ENCODE peak calls at places on chromosomes 1 and 21, in four cellular contexts. X is Panc1, A is A549, P is endodermal cell. H is an unnamed sample. For H3K4me1, the result is how much of the 10 kb centered on the place peaks cover.

GRCh38 chr1:147750618-147751217 is 9.7 kb downstream of the GJA5 start:
- DNase-seq in X (no peak), A (no peak), P (no peak), H (no peak)

GRCh38 chr21:15276243-15276642 is 211.4 kb upstream of the NRIP1 start:
- DNase-seq in X (no peak), A (no peak), P (no peak), H (no peak)

GRCh38 chr1:60222492-60223369 is 149.2 kb upstream of the C1orf87 start:
- DNase-seq in X (no peak), A (no peak), P (no peak), H (no peak)

GRCh38 chr1:169538998-169539871 is 47.0 kb downstream of the F5 start:
- DNase-seq in X (no peak), A (no peak), P (no peak), H (no peak)

GRCh38 chr1:38029725-38030511 is 16.7 kb downstream of the POU3F1 start:
- DNase-seq in X (no peak), A (no peak), P (peak), H (no peak)

GRCh38 chr1:17909634-17910033 is 154.5 kb downstream of the ACTL8 start:
- DNase-seq in X (no peak), A (no peak), P (peak), H (no peak)

GRCh38 chr1:61287014-61287413 is 204.7 kb downstream of the NFIA start:
- DNase-seq in X (no peak), A (no peak), P (no peak), H (no peak)

GRCh38 chr1:39833121-39833520 is 44.5 kb upstream of the BMP8B start:
- DNase-seq in X (no peak), A (no peak), P (no peak), H (no peak)

GRCh38 chr1:6185151-6185550 is 5.0 kb upstream of the CHD5 start:
- DNase-seq in X (no peak), A (no peak), P (no peak), H (no peak)

GRCh38 chr1:30895382-30895941 is 13.1 kb downstream of the SDC3 start:
- DNase-seq in X (no peak), A (no peak), P (no peak), H (no peak)

GRCh38 chr1:109546311-109547109 is 1.9 kb upstream of the GNAI3 start:
- DNase-seq in X (peak), A (peak), P (peak), H (peak)

GRCh38 chr1:150973826-150974579 is 632 bp downstream of the CERS2 start:
- DNase-seq in X (no peak), A (no peak), P (peak), H (peak)

GRCh38 chr1:164773146-164773545 is 214.2 kb downstream of the PBX1 start:
- DNase-seq in X (no peak), A (no peak), P (no peak), H (no peak)

GRCh38 chr1:210366767-210367166 is 38.1 kb downstream of the HHAT start:
- DNase-seq in X (no peak), A (no peak), P (peak), H (no peak)

GRCh38 chr1:178536844-178537371 is 24.0 kb downstream of the TEX35 start:
- DNase-seq in X (peak), A (peak), P (no peak), H (no peak)

GRCh38 chr1:235883261-235883927 is 16.7 kb upstream of the LYST start:
- DNase-seq in X (peak), A (no peak), P (no peak), H (no peak)

GRCh38 chr1:176206006-176206960 is 803 bp downstream of the COP1 start:
- DNase-seq in X (no peak), A (peak), P (peak), H (no peak)

GRCh38 chr21:28794341-28794970 is 198.2 kb downstream of the LTN1 start:
- DNase-seq in X (no peak), A (no peak), P (no peak), H (no peak)

GRCh38 chr1:244918422-244919319 is 54.3 kb upstream of the HNRNPU start:
- DNase-seq in X (no peak), A (peak), P (peak), H (peak)

GRCh38 chr1:155548706-155549105 is 13.9 kb downstream of the ASH1L start:
- DNase-seq in X (no peak), A (no peak), P (no peak), H (no peak)

GRCh38 chr1:33296824-33297223 is 24.1 kb downstream of the A3GALT2 start:
- DNase-seq in X (no peak), A (no peak), P (no peak), H (no peak)

GRCh38 chr1:204621391-204621790 is 64.1 kb downstream of the LRRN2 start:
- DNase-seq in X (no peak), A (no peak), P (no peak), H (no peak)

GRCh38 chr1:110087812-110088738 is 17.6 kb upstream of the ALX3 start:
- DNase-seq in X (peak), A (peak), P (peak), H (no peak)

GRCh38 chr1:7334475-7335035 is 436.5 kb upstream of the VAMP3 start:
- DNase-seq in X (no peak), A (peak), P (peak), H (no peak)

GRCh38 chr1:42046772-42047552 is 106.2 kb upstream of the GUCA2B start:
- DNase-seq in X (no peak), A (no peak), P (no peak), H (no peak)

GRCh38 chr1:159877695-159878444 is 15.4 kb upstream of the VSIG8 start:
- DNase-seq in X (no peak), A (no peak), P (no peak), H (no peak)

GRCh38 chr1:207822602-207823451 is 71.0 kb downstream of the CD46 start:
- DNase-seq in X (no peak), A (peak), P (peak), H (peak)

GRCh38 chr1:200400556-200400955 is 9.3 kb downstream of the ZNF281 start:
- DNase-seq in X (no peak), A (no peak), P (no peak), H (no peak)

GRCh38 chr21:42112223-42112622 is 41.1 kb downstream of the UMODL1 start:
- DNase-seq in X (no peak), A (no peak), P (no peak), H (no peak)

GRCh38 chr1:241716915-241717651 is 65.0 kb downstream of the WDR64 start:
- DNase-seq in X (no peak), A (no peak), P (no peak), H (no peak)

GRCh38 chr1:56329970-56330369 is 249.4 kb downstream of the PLPP3 start:
- DNase-seq in X (no peak), A (no peak), P (no peak), H (no peak)
- H3K4me1 ChIP-seq in X (under half), A (under half), P (under half), H (under half)

GRCh38 chr1:27539901-27540861 is 50.2 kb upstream of the WASF2 start:
- DNase-seq in X (peak), A (peak), P (no peak), H (no peak)
- H3K4me1 ChIP-seq in X (half or more), A (half or more), P (under half), H (under half)

DNA sequence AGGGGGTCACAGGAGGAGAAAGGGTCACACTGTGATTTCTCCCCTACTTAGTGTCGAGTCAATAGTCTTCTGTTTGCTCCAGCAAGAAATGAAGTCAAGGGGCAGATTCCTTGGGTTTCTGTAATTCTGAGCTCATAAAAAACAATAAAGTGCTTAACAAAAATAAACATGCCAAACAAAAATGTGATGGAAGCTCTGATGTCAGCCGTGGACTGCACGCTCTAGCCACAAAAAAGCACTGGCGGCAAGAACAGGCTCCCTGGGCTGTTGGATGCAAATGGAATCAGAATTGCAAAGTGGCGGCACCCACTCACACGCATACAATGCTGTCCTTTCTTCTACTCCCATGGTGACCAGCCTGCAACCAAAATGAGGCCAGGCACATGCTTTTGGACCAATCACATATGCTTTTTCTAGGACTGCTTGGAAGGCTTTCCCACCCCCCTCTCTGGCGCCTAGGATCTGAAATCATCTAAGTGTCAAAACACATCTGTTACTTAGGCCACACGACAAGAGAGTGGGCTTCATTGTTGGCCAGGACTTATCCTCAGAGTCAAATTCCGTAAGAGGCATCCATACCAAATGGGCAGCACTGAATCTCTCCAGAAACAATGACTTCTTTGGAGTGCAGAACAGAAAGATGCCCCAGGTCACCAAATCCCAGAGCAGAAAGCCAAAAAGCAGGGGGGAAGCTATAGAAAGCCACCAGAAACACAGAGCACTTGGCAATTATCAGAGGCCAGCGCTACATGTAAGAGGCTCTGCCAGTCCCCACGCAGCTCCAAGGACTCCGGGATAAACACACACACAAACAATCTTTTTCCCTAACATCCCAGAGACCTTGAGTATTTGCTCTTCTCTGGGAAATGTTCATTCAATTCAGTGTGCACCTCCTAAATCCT is 9.2 kb downstream of the C1orf198 start:
- DNase-seq in X (no peak), A (no peak), P (no peak), H (no peak)
- H3K4me1 ChIP-seq in X (under half), A (under half), P (under half), H (under half)

DNA sequence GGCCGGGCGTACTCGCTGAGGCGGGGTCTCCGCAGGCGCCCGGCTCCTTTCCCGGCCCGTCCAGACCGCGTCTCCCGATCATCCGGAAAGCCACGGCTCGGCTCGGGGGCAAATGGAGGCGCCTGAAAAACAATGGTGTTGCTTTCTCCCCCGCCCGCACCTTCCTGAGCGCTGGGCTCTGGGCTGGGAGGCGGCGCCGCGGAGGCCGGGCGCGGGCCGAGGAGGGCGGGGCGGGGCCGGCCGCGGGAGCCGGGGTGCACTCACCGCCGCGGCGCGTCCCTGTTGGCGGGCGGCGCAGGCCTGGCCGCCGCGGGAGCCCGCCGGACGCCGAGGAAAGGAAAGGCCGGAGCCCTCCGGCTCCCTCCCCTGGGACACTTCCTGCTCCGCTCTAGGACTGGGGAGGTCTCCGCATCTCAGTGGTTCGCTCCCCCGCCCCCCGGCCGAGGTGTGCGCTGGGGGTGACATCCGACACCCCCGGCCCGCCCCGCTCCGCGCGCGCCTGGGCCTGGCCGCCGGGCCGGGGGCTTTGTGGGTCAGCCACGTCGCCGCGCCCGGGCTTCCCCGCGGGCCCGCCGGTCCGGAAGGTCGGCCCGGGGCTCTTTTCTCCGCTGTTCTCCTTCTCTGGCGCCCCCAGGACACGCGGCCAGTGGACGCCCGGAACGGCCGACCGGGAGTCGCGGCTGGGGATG is at the start of gene ZNF496:
- DNase-seq in X (no peak), A (peak), P (peak), H (peak)
- H3K4me1 ChIP-seq in X (under half), A (under half), P (under half), H (under half)

GRCh38 chr1:21929951-21930615 is 7.0 kb downstream of the HSPG2 start:
- DNase-seq in X (no peak), A (no peak), P (no peak), H (no peak)

GRCh38 chr1:21926814-21927530 is 10.1 kb downstream of the HSPG2 start:
- DNase-seq in X (no peak), A (no peak), P (no peak), H (no peak)

GRCh38 chr1:21926065-21926464 is 11.0 kb downstream of the HSPG2 start:
- DNase-seq in X (no peak), A (no peak), P (no peak), H (no peak)

GRCh38 chr1:21925334-21925940 is 11.7 kb downstream of the HSPG2 start:
- DNase-seq in X (no peak), A (no peak), P (no peak), H (no peak)

GRCh38 chr1:21927531-21928237 is 9.4 kb downstream of the HSPG2 start:
- DNase-seq in X (no peak), A (no peak), P (no peak), H (no peak)
- H3K4me1 ChIP-seq in X (half or more), A (half or more), P (under half), H (under half)

DNA sequence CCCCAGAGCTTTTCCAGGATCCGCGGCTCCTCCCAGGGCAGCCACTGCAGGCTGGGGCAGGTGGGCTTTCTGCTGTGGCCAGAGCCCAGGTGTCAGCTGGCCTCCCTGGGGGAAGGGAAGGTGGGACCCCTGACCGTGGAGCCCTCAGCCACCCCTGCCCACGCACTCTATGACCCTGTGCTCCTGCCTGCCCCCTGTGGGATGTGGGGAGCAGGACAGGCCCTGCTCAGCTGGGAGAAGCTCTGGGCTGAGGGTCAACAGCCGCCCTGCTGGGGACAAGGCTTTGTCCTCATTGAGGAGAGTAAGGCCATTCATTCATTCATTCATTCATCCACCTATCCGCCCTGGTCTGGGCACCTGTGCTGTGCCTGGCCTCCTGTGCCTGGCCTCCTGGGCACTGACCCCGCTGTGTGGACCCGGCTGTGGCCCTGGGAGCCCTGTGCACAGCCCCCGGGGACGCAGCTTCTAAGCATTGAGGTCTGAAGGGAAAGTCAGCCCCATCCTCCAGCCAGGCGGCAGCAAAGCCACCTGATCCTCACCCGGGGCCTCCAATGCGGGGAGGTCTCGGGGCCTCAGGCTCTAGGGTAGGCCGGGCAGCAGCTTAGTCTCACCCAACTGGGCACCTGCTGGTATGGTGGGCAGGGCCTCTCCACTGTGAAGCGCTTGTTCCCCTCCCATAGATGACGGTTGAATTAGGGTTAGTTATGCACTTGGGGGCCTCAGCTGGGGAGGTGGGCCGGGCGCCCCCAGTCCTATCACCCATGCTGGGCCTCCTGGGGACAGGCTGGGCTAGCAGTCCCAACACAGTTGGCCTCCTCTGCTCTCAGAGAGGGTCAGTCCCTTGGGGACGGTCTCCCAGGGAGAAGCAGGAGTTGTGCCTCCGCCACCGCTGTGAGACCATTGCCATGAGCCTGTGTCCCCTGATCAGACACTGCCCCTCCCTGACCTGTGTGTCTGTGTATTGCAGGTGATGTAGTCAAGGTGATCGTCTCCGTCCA is 6.0 kb downstream of the TNFRSF14 start:
- DNase-seq in X (no peak), A (no peak), P (peak), H (no peak)
- H3K4me1 ChIP-seq in X (under half), A (under half), P (under half), H (under half)